ENCODE peak calls at places on chromosomes 4 and X, in four cellular contexts. V is hepatocyte, U is fibroblast of mammary gland, P is neural progenitor cell. J is an unnamed sample.

GRCh38 chr4:115154826-115155225 is 41.4 kb upstream of the NDST4 start:
- DNase-seq in V (no peak), U (peak; percentile 55), P (peak; percentile 41), J (no peak)

GRCh38 chr4:101931619-101932018 is 141.1 kb downstream of the BANK1 start:
- DNase-seq in V (no peak), U (no peak), P (no peak), J (no peak)

GRCh38 chrX:15146515-15146914 is 123.4 kb downstream of the ASB9 start:
- DNase-seq in U (peak; percentile 11), P (peak; percentile 39), V (peak; percentile 8), J (no peak)

GRCh38 chrX:18119856-18120255 is 100.8 kb downstream of the BEND2 start:
- DNase-seq in V (no peak), U (no peak), P (no peak), J (no peak)

GRCh38 chr4:153383131-153383530 is 38.6 kb downstream of the MND1 start:
- DNase-seq in V (no peak), U (no peak), P (no peak), J (no peak)

GRCh38 chr4:112343330-112343729 is 46.2 kb downstream of the ALPK1 start:
- DNase-seq in U (no peak), V (no peak), P (peak; percentile 36), J (no peak)

GRCh38 chr4:26573389-26573794 is 10.5 kb upstream of the TBC1D19 start:
- DNase-seq in U (no peak), V (no peak), P (no peak), J (no peak)

GRCh38 chr4:121150003-121150402 is 14.1 kb downstream of the TNIP3 start:
- DNase-seq in U (no peak), P (no peak), V (no peak), J (no peak)

GRCh38 chrX:106999002-106999975 is 723 bp downstream of the MORC4 start:
- DNase-seq in P (peak; percentile 60), V (peak; percentile 72), U (peak; percentile 59), J (peak; percentile 42)

GRCh38 chrX:153434801-153435200 is 11.1 kb downstream of the TREX2 start:
- DNase-seq in V (no peak), U (no peak), P (no peak), J (no peak)

GRCh38 chr4:6235901-6236625 is 33.6 kb upstream of the WFS1 start:
- DNase-seq in U (no peak), P (no peak), V (no peak), J (no peak)

GRCh38 chr4:7186516-7187296 is 5.6 kb upstream of the SORCS2 start:
- DNase-seq in P (no peak), V (no peak), U (no peak), J (no peak)

GRCh38 chr4:165360985-165361678 is 17.7 kb upstream of the CPE start:
- DNase-seq in P (no peak), U (no peak), V (no peak), J (no peak)

GRCh38 chrX:72060196-72060974 is 71.3 kb downstream of the RTL5 start:
- DNase-seq in P (peak; percentile 90), V (no peak), U (no peak), J (no peak)

GRCh38 chr4:184420402-184420801 is 53.9 kb downstream of the IRF2 start:
- DNase-seq in P (no peak), V (no peak), U (no peak), J (no peak)

GRCh38 chr4:184416913-184417734 is 57.2 kb downstream of the IRF2 start:
- DNase-seq in P (no peak), V (no peak), U (peak; percentile 31), J (no peak)

GRCh38 chr4:184419976-184420375 is 54.4 kb downstream of the IRF2 start:
- DNase-seq in V (no peak), P (no peak), U (no peak), J (no peak)

GRCh38 chr4:184415071-184415470 is 59.3 kb downstream of the IRF2 start:
- DNase-seq in U (no peak), V (no peak), P (no peak), J (peak; percentile 92)

GRCh38 chr4:184417802-184418511 is 56.4 kb downstream of the IRF2 start:
- DNase-seq in U (peak; percentile 94), V (peak; percentile 51), P (no peak), J (peak; percentile 99)
- H3K4me3 ChIP-seq in U (no peak overlapping the region), V (no peak overlapping the region), P (no peak overlapping the region), J (no peak overlapping the region)

GRCh38 chr4:108060164-108060563 is 70.5 kb downstream of the HADH start:
- DNase-seq in U (peak; percentile 64), P (peak; percentile 32), V (peak; percentile 58), J (peak; percentile 49)
- TF ChIP-seq CTCF in U (peak; percentile 41), P (peak; percentile 44), V (peak; percentile 58), J (peak; percentile 26)

GRCh38 chr4:22187203-22187835 is 238.7 kb upstream of the KCNIP4 start:
- DNase-seq in U (peak; percentile 38), P (no peak), V (no peak), J (peak; percentile 48)
- H3K4me3 ChIP-seq in U (no peak overlapping the region), P (no peak overlapping the region), V (no peak overlapping the region), J (no peak overlapping the region)

GRCh38 chr4:124321370-124321769 is 391.2 kb downstream of the ANKRD50 start:
- DNase-seq in U (no peak), V (no peak), P (peak; percentile 17), J (no peak)
- TF ChIP-seq CTCF in U (no peak), V (peak; percentile 37), P (peak; percentile 38), J (no peak)

GRCh38 chr4:41339812-41340809 is 83.4 kb downstream of the UCHL1 start:
- DNase-seq in V (peak; percentile 77), P (peak; percentile 60), U (peak; percentile 37), J (no peak)
- H3K4me3 ChIP-seq in V (no peak overlapping the region), P (no peak overlapping the region), U (no peak overlapping the region), J (no peak overlapping the region)

DNA sequence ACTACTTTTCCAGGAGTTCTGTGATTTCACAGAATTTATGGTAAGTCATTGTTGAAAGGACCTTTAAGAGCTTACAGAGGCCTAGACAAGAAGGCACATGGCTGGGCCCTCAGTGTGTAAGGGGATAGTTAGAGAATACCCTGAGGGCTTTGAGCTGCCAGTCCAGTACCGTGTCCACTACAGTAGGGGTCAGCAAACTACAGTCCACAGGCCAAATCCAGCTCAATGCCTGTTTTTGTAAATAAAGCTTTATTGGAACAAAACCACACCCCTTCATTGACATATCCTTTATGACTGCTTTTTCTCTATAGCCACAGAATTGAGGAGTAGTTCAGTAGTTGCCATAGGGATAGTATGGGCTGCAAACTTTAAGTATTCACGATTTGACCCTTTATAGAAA is 176.2 kb downstream of the MID1 start:
- DNase-seq in U (peak; percentile 18), P (no peak), V (no peak), J (no peak)
- TF ChIP-seq CTCF in U (peak; percentile 25), P (peak; percentile 20), V (no peak), J (no peak)

GRCh38 chr4:183272384-183272783 is 47.7 kb downstream of the CLDN22 start:
- DNase-seq in P (no peak), U (no peak), V (no peak), J (no peak)

DNA sequence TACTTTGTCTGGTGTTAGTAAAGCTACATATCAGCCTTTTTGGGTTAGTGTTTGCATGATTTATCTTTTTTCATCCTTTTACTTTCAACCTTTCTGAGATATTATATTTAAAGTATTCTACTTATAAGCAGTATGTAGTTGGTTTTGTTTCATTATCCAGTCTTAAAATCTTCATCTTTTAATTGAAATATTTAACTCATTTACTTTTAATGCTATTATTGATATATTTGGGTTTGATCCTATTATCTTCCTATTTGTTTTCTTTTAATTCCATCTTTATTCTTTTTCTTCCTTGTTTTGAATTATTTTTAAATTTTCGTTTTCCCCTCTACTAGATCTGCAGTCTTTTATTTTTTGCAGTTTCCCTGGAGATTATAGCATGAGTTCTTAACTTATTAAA is 44.0 kb downstream of the CLDN22 start:
- DNase-seq in P (no peak), U (no peak), V (no peak), J (no peak)
- H3K4me3 ChIP-seq in P (no peak overlapping the region), U (no peak overlapping the region), V (no peak overlapping the region), J (no peak overlapping the region)

J was measured in bronchial epithelial cell.